ENCODE peak calls at places on chromosomes 13 and 19, in four cellular contexts. K is K562, X is WTC11, E is HepG2. Q is an unnamed sample.

GRCh38 chr19:43725468-43725867 is 9.6 kb downstream of the IRGC start:
- DNase-seq in X (no peak), E (no peak), K (no peak), Q (no peak)

GRCh38 chr19:10517760-10518443 is 655 bp upstream of the S1PR5 start:
- DNase-seq in X (peak), K (peak), E (no peak), Q (peak)

GRCh38 chr19:32771596-32771995 is 52.0 kb downstream of the TDRD12 start:
- DNase-seq in E (no peak), K (no peak), X (no peak), Q (no peak)

GRCh38 chr19:35109395-35110112 is 6.1 kb upstream of the FXYD3 start:
- DNase-seq in K (no peak), E (no peak), X (no peak), Q (no peak)

GRCh38 chr19:18478545-18479311 is 40.8 kb upstream of the ISYNA1 start:
- DNase-seq in X (no peak), E (peak), K (peak), Q (no peak)

GRCh38 chr13:38785047-38785446 is 98.2 kb downstream of the FREM2 start:
- DNase-seq in E (no peak), K (no peak), X (no peak), Q (no peak)

GRCh38 chr19:37329686-37330085 is 41.2 kb upstream of the ZNF527 start:
- DNase-seq in X (peak), E (peak), K (no peak), Q (no peak)

GRCh38 chr13:102452831-102453230 is 51.0 kb upstream of the FGF14 start:
- DNase-seq in X (no peak), E (no peak), K (no peak), Q (no peak)

GRCh38 chr13:62627226-62627625 is 1211.6 kb upstream of the PCDH20 start:
- DNase-seq in E (no peak), K (no peak), X (no peak), Q (no peak)

DNA sequence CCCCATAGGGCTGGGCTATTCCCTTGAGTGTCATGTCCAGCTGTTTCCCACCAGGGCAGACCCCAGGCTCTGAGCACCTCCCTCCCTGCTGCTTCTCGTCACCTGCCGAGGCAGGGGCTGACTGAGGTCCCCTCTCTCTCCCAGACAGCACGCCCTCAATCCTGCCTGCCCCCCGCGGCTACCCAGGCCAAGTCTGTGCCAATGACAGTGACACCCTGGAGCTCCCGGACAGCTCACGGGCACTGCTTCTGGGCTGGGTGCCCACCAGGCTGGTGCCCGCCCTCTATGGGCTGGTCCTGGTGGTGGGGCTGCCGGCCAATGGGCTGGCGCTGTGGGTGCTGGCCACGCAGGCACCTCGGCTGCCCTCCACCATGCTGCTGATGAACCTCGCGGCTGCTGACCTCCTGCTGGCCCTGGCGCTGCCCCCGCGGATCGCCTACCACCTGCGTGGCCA is 657 bp downstream of the F2RL3 start:
- DNase-seq in E (no peak), X (no peak), K (no peak), Q (no peak)
- TF ChIP-seq ELF4 in E (no peak), X (no peak), K (no peak), Q (no peak)

GRCh38 chr13:103805771-103806170 is 739.6 kb upstream of the SLC10A2 start:
- DNase-seq in K (no peak), X (no peak), E (no peak), Q (no peak)

GRCh38 chr13:103799028-103799427 is 732.8 kb upstream of the SLC10A2 start:
- DNase-seq in E (no peak), K (no peak), X (no peak), Q (no peak)

GRCh38 chr13:103803349-103803748 is 737.1 kb upstream of the SLC10A2 start:
- DNase-seq in K (no peak), E (no peak), X (no peak), Q (no peak)
- TF ChIP-seq ELF4 in K (no peak), E (no peak), X (no peak), Q (no peak)

GRCh38 chr19:45119582-45119981 is 26.6 kb downstream of the PPP1R37 start:
- DNase-seq in K (no peak), X (no peak), E (no peak), Q (no peak)
- TF ChIP-seq ELF4 in K (no peak), X (no peak), E (no peak), Q (no peak)

DNA sequence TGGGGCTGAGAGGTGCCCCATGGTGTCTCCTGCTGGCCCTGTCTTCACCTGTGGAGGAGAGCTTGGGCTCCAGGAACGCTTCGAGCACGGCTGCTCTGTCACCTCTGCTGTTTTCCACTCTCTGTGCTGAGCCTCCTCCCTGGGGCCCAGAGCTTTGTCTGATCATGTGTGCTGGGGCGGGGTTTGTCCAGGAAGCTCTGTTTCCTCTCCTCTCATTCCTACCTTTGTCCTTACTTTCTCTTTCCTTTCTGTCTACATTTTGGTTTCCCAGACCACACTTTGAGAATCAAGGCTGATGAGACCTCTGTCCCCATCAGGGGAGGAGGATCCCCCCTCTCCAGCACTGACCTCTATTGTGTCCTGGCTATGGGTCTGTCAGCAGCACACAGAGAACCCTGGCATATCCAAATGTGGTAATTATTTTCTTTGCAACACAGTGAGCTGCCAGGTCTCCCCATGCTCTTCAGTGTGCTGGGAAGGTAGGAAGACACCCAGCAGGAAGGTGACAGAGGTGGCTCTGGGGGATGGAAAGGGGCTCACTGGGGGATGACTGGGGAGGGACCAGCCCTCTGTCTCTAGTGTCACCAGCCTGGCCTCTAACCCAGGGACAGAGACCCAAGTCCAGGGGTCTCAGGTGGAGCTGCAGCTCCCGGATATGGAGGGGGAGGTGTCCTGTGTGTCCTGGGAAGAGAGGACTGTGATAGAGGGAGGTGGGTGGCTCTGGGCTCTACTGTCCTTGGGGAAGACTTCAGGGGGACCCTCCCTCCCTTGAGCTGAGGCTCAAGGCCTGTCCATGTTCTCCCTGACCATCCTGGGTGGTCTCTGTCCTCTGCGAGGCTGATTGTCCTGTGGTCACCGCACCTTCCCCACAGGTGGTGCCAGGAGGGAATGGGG is at the start of gene CEACAM1:
- DNase-seq in E (peak), X (no peak), K (no peak), Q (no peak)
- TF ChIP-seq ELF4 in E (no peak), X (no peak), K (no peak), Q (no peak)

GRCh38 chr19:50500060-50500752 is 10.8 kb downstream of the JOSD2 start:
- DNase-seq in X (peak), E (no peak), K (peak), Q (no peak)
- TF ChIP-seq ELF4 in X (no peak), E (no peak), K (no peak), Q (no peak)

GRCh38 chr13:51437550-51438127 is 15.2 kb downstream of the INTS6 start:
- DNase-seq in X (no peak), E (no peak), K (no peak), Q (no peak)

GRCh38 chr13:51432576-51432975 is 20.3 kb downstream of the INTS6 start:
- DNase-seq in K (no peak), E (no peak), X (no peak), Q (no peak)

DNA sequence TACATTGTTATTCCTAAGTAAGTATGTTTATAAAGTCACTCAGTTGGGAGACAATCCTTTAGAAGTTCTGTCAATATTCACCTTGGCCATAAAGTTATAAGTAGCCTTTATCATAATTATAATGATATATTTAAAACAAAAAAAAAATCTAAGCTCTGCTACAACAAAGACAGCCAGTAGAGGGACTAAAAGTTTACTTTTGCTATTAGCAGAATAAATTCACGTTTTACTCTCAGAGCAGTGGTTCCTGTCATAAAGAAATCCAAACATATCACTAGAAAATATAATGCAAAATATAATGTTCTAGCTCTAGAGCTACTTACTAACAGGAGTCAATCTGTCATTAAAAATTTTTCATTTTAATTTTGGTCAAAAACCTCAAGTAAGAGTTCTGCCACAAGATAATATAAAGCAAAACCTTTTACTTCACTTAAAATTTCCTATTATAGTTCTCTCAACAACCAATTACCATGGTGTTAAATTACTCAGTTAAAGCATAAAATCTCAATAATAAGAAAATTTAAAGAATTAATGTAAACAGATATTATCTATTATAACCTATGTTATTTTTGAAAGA is 17.7 kb downstream of the INTS6 start:
- DNase-seq in K (no peak), X (no peak), E (no peak), Q (peak)
- TF ChIP-seq ELF4 in K (no peak), X (no peak), E (no peak), Q (no peak)

GRCh38 chr19:8461376-8461775 is 16.6 kb downstream of the HNRNPM start:
- DNase-seq in E (no peak), K (no peak), X (no peak), Q (no peak)

GRCh38 chr19:8458380-8458779 is 13.6 kb downstream of the HNRNPM start:
- DNase-seq in X (no peak), K (no peak), E (no peak), Q (no peak)

GRCh38 chr19:8459095-8459494 is 14.3 kb downstream of the HNRNPM start:
- DNase-seq in K (no peak), E (no peak), X (no peak), Q (no peak)

GRCh38 chr19:8460516-8461298 is 15.9 kb downstream of the HNRNPM start:
- DNase-seq in K (no peak), X (no peak), E (no peak), Q (no peak)

GRCh38 chr19:8459520-8460260 is 14.9 kb downstream of the HNRNPM start:
- DNase-seq in E (peak), K (no peak), X (no peak), Q (no peak)
- TF ChIP-seq ELF4 in E (no peak), K (no peak), X (no peak), Q (no peak)

GRCh38 chr19:48837586-48838191 is 1.4 kb upstream of the HSD17B14 start:
- DNase-seq in K (no peak), X (peak), E (no peak), Q (no peak)

GRCh38 chr19:48833977-48834376 is 2.3 kb downstream of the HSD17B14 start:
- DNase-seq in K (no peak), E (no peak), X (no peak), Q (no peak)

GRCh38 chr19:48835734-48836088 is 580 bp downstream of the HSD17B14 start:
- DNase-seq in K (peak), X (peak), E (peak), Q (peak)

GRCh38 chr19:48836089-48837017 is at the start of gene HSD17B14:
- DNase-seq in X (peak), E (no peak), K (no peak), Q (no peak)

GRCh38 chr19:48837081-48837524 is 812 bp upstream of the HSD17B14 start:
- DNase-seq in K (no peak), X (peak), E (no peak), Q (peak)
- TF ChIP-seq ELF4 in K (no peak), X (no peak), E (no peak), Q (no peak)

DNA sequence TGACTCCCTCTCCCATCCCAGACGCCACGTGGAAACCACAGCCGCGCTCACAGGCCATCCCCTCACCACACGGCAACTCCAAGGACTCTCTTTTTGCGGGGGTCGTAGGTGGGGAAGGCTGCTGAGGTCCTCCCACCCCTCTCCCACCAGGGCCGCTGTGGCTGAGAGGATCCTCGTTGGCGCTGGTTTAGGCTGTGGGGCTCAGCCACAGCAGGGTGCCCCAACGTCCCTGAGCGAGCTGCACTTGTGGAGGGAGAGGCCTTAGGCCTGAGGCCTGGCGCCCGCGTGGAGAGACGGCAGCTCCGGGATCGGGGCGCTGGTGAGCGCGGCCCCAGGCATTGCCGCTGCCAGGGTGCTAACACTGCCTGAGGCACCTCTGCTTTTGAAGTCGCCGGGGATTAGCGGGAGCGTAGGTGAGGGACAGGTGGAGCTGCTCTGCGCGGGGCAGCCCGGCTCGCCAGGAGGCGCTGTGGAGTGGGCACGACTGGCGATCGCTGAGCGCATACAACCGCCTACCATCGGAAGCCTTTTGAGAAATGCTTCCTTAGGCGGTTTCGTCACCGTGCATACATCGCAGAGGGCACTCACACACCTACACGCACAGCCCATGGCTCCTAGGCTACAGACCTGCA is 9.0 kb downstream of the ZSCAN1 start:
- DNase-seq in K (no peak), E (no peak), X (peak), Q (no peak)
- TF ChIP-seq ELF4 in K (no peak), E (no peak), X (no peak), Q (no peak)

Q was measured in HEK293T.